ENCODE peak calls at places on chromosomes 2 and 18, in five cellular contexts. W, H, K, I and T are unnamed samples.
A peak's percentile ranks its signal among the peaks of the same experiment; 100 is the strongest.

GRCh38 chr2:115910270-115910669 is 1467.8 kb downstream of the DPP10 start:
- DNase-seq in K (no peak), W (no peak), I (no peak), H (no peak), T (no peak)

GRCh38 chr2:131036696-131037397 is 56.4 kb downstream of the FAM168B start:
- DNase-seq in W (no peak), I (no peak), H (no peak), K (no peak), T (no peak)

GRCh38 chr2:9885036-9885684 is 41.9 kb downstream of the TAF1B start:
- DNase-seq in I (no peak), K (no peak), W (no peak), H (no peak), T (no peak)

GRCh38 chr2:73939419-73939818 is 12.7 kb downstream of the DGUOK start:
- DNase-seq in I (no peak), H (peak; percentile 41), K (no peak), W (no peak), T (no peak)

GRCh38 chr18:3458378-3458777 is 8.4 kb downstream of the TGIF1 start:
- DNase-seq in H (no peak), W (no peak), K (no peak), I (no peak), T (no peak)

GRCh38 chr2:236748801-236749200 is 179.2 kb downstream of the ACKR3 start:
- DNase-seq in H (peak; percentile 24), I (no peak), W (no peak), K (no peak), T (peak; percentile 36)

GRCh38 chr18:36089001-36089400 is 21.6 kb upstream of the RPRD1A start:
- DNase-seq in I (no peak), H (no peak), W (no peak), K (no peak), T (no peak)

GRCh38 chr2:222410534-222410933 is 13.8 kb upstream of the SGPP2 start:
- DNase-seq in H (no peak), W (no peak), I (no peak), K (no peak), T (no peak)

GRCh38 chr2:27427863-27428212 is 593 bp upstream of the NRBP1 start:
- DNase-seq in I (no peak), W (no peak), H (no peak), K (no peak), T (no peak)

GRCh38 chr2:215556979-215557378 is 121.1 kb upstream of the FN1 start:
- DNase-seq in K (no peak), I (no peak), H (peak; percentile 69), W (no peak), T (no peak)

GRCh38 chr2:9235388-9236344 is 29.1 kb downstream of the ASAP2 start:
- DNase-seq in I (no peak), W (no peak), H (peak; percentile 66), K (no peak), T (no peak)

GRCh38 chr2:168490015-168490874 is 34.2 kb downstream of the CERS6 start:
- DNase-seq in W (no peak), K (no peak), H (peak; percentile 35), I (no peak), T (no peak)

GRCh38 chr2:55986700-55987440 is 63.3 kb upstream of the EFEMP1 start:
- DNase-seq in H (peak; percentile 48), W (no peak), I (no peak), K (no peak), T (no peak)

GRCh38 chr2:159605441-159606178 is 10.7 kb downstream of the BAZ2B start:
- DNase-seq in H (peak; percentile 48), K (no peak), W (no peak), I (no peak), T (no peak)

GRCh38 chr18:13548944-13549878 is 177.1 kb downstream of the FAM210A start:
- DNase-seq in I (no peak), W (no peak), K (no peak), H (no peak), T (peak; percentile 18)